ENCODE peak calls at places on chromosomes 5 and 9, in eight cellular contexts. P, Y, M, S, U, V, A and X are unnamed samples.

GRCh38 chr5:50967388-50968039 is 301.1 kb downstream of the PARP8 start:
- DNase-seq in P (peak), Y (peak), M (peak), S (no peak), U (peak), V (no peak), A (no peak), X (peak)

GRCh38 chr9:122370869-122371467 is at the start of gene PTGS1:
- DNase-seq in P (no peak), Y (no peak), M (peak), S (no peak), U (peak), V (peak), A (no peak), X (peak)

GRCh38 chr5:135318924-135319323 is 80.1 kb downstream of the MACROH2A1 start:
- DNase-seq in P (no peak), Y (no peak), M (no peak), S (no peak), U (no peak), V (no peak), A (no peak), X (no peak)

GRCh38 chr5:137631453-137631852 is 104.4 kb downstream of the KLHL3 start:
- DNase-seq in P (no peak), Y (no peak), M (no peak), S (no peak), U (no peak), V (no peak), A (no peak), X (no peak)

GRCh38 chr5:72036951-72037350 is 70.3 kb upstream of the MAP1B start:
- DNase-seq in P (no peak), Y (no peak), M (peak), S (no peak), U (peak), V (peak), A (peak), X (no peak)

GRCh38 chr5:24245821-24246220 is 399.0 kb downstream of the CDH10 start:
- DNase-seq in P (no peak), Y (no peak), M (no peak), S (no peak), U (no peak), V (no peak), A (no peak), X (no peak)

GRCh38 chr5:137491121-137491520 is 8.0 kb downstream of the SPOCK1 start:
- DNase-seq in P (no peak), Y (no peak), M (peak), S (no peak), U (no peak), V (no peak), A (no peak), X (no peak)

GRCh38 chr5:6714221-6715041 is 1.2 kb downstream of the TENT4A start:
- DNase-seq in P (no peak), Y (no peak), M (peak), S (peak), U (peak), V (no peak), A (peak), X (no peak)

GRCh38 chr5:123285122-123286011 is 137.8 kb downstream of the CEP120 start:
- DNase-seq in P (peak), Y (no peak), M (no peak), S (no peak), U (peak), V (peak), A (no peak), X (peak)

GRCh38 chr9:129733632-129733953 is 19.2 kb downstream of the PTGES start:
- DNase-seq in P (no peak), Y (no peak), M (no peak), S (no peak), U (peak), V (no peak), A (no peak), X (no peak)

GRCh38 chr9:6641961-6642360 is 3.6 kb downstream of the GLDC start:
- DNase-seq in P (no peak), Y (no peak), M (no peak), S (no peak), U (no peak), V (no peak), A (no peak), X (no peak)

GRCh38 chr5:109921735-109922395 is 232.1 kb downstream of the MAN2A1 start:
- DNase-seq in P (no peak), Y (peak), M (no peak), S (peak), U (no peak), V (no peak), A (no peak), X (no peak)

GRCh38 chr5:128869970-128870747 is 95.1 kb upstream of the SLC27A6 start:
- DNase-seq in P (peak), Y (no peak), M (no peak), S (no peak), U (no peak), V (no peak), A (no peak), X (no peak)

GRCh38 chr9:133619791-133620190 is 10.6 kb upstream of the FAM163B start:
- DNase-seq in P (no peak), Y (peak), M (peak), S (peak), U (no peak), V (peak), A (no peak), X (no peak)

GRCh38 chr5:16593630-16594029 is 23.2 kb downstream of the RETREG1 start:
- DNase-seq in P (no peak), Y (no peak), M (no peak), S (no peak), U (no peak), V (no peak), A (peak), X (no peak)

GRCh38 chr9:134386951-134387831 is 60.9 kb downstream of the RXRA start:
- DNase-seq in P (no peak), Y (no peak), M (no peak), S (no peak), U (no peak), V (peak), A (no peak), X (no peak)

GRCh38 chr9:106619211-106619610 is 243.8 kb upstream of the ZNF462 start:
- DNase-seq in P (no peak), Y (no peak), M (peak), S (no peak), U (no peak), V (no peak), A (no peak), X (no peak)

GRCh38 chr5:134462047-134462575 is 50.4 kb upstream of the CDKN2AIPNL start:
- DNase-seq in P (no peak), Y (no peak), M (no peak), S (no peak), U (no peak), V (no peak), A (no peak), X (no peak)

GRCh38 chr5:71939452-71939932 is 167.8 kb upstream of the MAP1B start:
- DNase-seq in P (no peak), Y (no peak), M (no peak), S (no peak), U (no peak), V (no peak), A (no peak), X (no peak)

GRCh38 chr5:157476699-157477408 is 16.8 kb downstream of the NIPAL4 start:
- DNase-seq in P (peak), Y (peak), M (peak), S (peak), U (peak), V (peak), A (peak), X (peak)

GRCh38 chr5:142821733-142822487 is 51.7 kb downstream of the ARHGAP26 start:
- DNase-seq in P (no peak), Y (no peak), M (peak), S (no peak), U (no peak), V (no peak), A (peak), X (no peak)

GRCh38 chr9:32524558-32525461 is 1.2 kb downstream of the RIGI start:
- DNase-seq in P (no peak), Y (peak), M (peak), S (no peak), U (no peak), V (peak), A (no peak), X (no peak)

GRCh38 chr5:142736247-142736632 is 33.9 kb upstream of the ARHGAP26 start:
- DNase-seq in P (no peak), Y (no peak), M (no peak), S (no peak), U (no peak), V (no peak), A (no peak), X (no peak)

GRCh38 chr5:76999451-76999850 is 30.8 kb upstream of the AGGF1 start:
- DNase-seq in P (no peak), Y (no peak), M (peak), S (no peak), U (no peak), V (no peak), A (peak), X (no peak)

GRCh38 chr5:32713396-32714381 is 2.6 kb downstream of the NPR3 start:
- DNase-seq in P (peak), Y (no peak), M (peak), S (no peak), U (peak), V (no peak), A (no peak), X (peak)

GRCh38 chr9:99253772-99254431 is 31.8 kb downstream of the SEC61B start:
- DNase-seq in P (no peak), Y (peak), M (peak), S (no peak), U (no peak), V (no peak), A (no peak), X (no peak)

GRCh38 chr9:20593551-20593950 is 28.7 kb downstream of the MLLT3 start:
- DNase-seq in P (no peak), Y (no peak), M (peak), S (no peak), U (no peak), V (no peak), A (no peak), X (no peak)

GRCh38 chr5:158390556-158390955 is 531.6 kb upstream of the CLINT1 start:
- DNase-seq in P (no peak), Y (no peak), M (peak), S (no peak), U (no peak), V (no peak), A (no peak), X (no peak)

GRCh38 chr5:160213537-160213936 is 15.8 kb upstream of the FABP6 start:
- DNase-seq in P (no peak), Y (no peak), M (no peak), S (no peak), U (no peak), V (no peak), A (peak), X (no peak)

GRCh38 chr9:107422189-107422802 is 67.3 kb downstream of the KLF4 start:
- DNase-seq in P (peak), Y (peak), M (peak), S (no peak), U (peak), V (peak), A (peak), X (peak)